ENCODE peak calls at places on chromosome 21, in five cellular contexts. One of them, this sample, is unnamed.

GRCh38 chr21:26632691-26633090 is 59.6 kb upstream of the CYYR1 start:
- DNase-seq in NCI-H1092: no peak
- DNase-seq in stimulated activated naive CD8-positive, alpha-beta T cell treated with anti-CD3 and anti-CD28 coated beads, Interleukin-15, Interleukin-2, amounts not matched to agents 100 U/mL and 50 U/mL, for 24 hours: no peak
- DNase-seq in neural progenitor cell: no peak
- DNase-seq in stimulated activated CD4-positive, alpha-beta T cell treated with anti-CD3 and anti-CD28 coated beads, Interleukin-4, amount 100 ng/mL, for 24 hours: no peak
- DNase-seq in this sample: no peak

GRCh38 chr21:42112857-42113256 is 41.7 kb downstream of the UMODL1 start:
- DNase-seq in stimulated activated naive CD8-positive, alpha-beta T cell treated with anti-CD3 and anti-CD28 coated beads, Interleukin-15, Interleukin-2, amounts not matched to agents 100 U/mL and 50 U/mL, for 24 hours: no peak
- DNase-seq in NCI-H1092: no peak
- DNase-seq in neural progenitor cell: no peak
- DNase-seq in stimulated activated CD4-positive, alpha-beta T cell treated with anti-CD3 and anti-CD28 coated beads, Interleukin-4, amount 100 ng/mL, for 24 hours: no peak
- DNase-seq in this sample: no peak

GRCh38 chr21:21151231-21151630 is 153.0 kb downstream of the NCAM2 start:
- DNase-seq in neural progenitor cell: no peak
- DNase-seq in stimulated activated naive CD8-positive, alpha-beta T cell treated with anti-CD3 and anti-CD28 coated beads, Interleukin-15, Interleukin-2, amounts not matched to agents 100 U/mL and 50 U/mL, for 24 hours: no peak
- DNase-seq in stimulated activated CD4-positive, alpha-beta T cell treated with anti-CD3 and anti-CD28 coated beads, Interleukin-4, amount 100 ng/mL, for 24 hours: no peak
- DNase-seq in NCI-H1092: no peak
- DNase-seq in this sample: no peak

GRCh38 chr21:28018741-28019669 is 973.7 kb downstream of the LTN1 start:
- DNase-seq in stimulated activated CD4-positive, alpha-beta T cell treated with anti-CD3 and anti-CD28 coated beads, Interleukin-4, amount 100 ng/mL, for 24 hours: no peak
- DNase-seq in stimulated activated naive CD8-positive, alpha-beta T cell treated with anti-CD3 and anti-CD28 coated beads, Interleukin-15, Interleukin-2, amounts not matched to agents 100 U/mL and 50 U/mL, for 24 hours: no peak
- DNase-seq in neural progenitor cell: no peak
- DNase-seq in NCI-H1092: no peak
- DNase-seq in this sample: no peak

GRCh38 chr21:26717146-26717739 is 128.0 kb downstream of the ADAMTS1 start:
- DNase-seq in neural progenitor cell: no peak
- DNase-seq in stimulated activated CD4-positive, alpha-beta T cell treated with anti-CD3 and anti-CD28 coated beads, Interleukin-4, amount 100 ng/mL, for 24 hours: no peak
- DNase-seq in stimulated activated naive CD8-positive, alpha-beta T cell treated with anti-CD3 and anti-CD28 coated beads, Interleukin-15, Interleukin-2, amounts not matched to agents 100 U/mL and 50 U/mL, for 24 hours: no peak
- DNase-seq in NCI-H1092: no peak
- DNase-seq in this sample: peak; percentile 13

GRCh38 chr21:27219068-27219467 is 252.2 kb upstream of the ADAMTS5 start:
- DNase-seq in stimulated activated naive CD8-positive, alpha-beta T cell treated with anti-CD3 and anti-CD28 coated beads, Interleukin-15, Interleukin-2, amounts not matched to agents 100 U/mL and 50 U/mL, for 24 hours: no peak
- DNase-seq in stimulated activated CD4-positive, alpha-beta T cell treated with anti-CD3 and anti-CD28 coated beads, Interleukin-4, amount 100 ng/mL, for 24 hours: no peak
- DNase-seq in NCI-H1092: no peak
- DNase-seq in neural progenitor cell: no peak
- DNase-seq in this sample: no peak

GRCh38 chr21:37017951-37018679 is 11.6 kb downstream of the RIPPLY3 start:
- DNase-seq in stimulated activated CD4-positive, alpha-beta T cell treated with anti-CD3 and anti-CD28 coated beads, Interleukin-4, amount 100 ng/mL, for 24 hours: no peak
- DNase-seq in stimulated activated naive CD8-positive, alpha-beta T cell treated with anti-CD3 and anti-CD28 coated beads, Interleukin-15, Interleukin-2, amounts not matched to agents 100 U/mL and 50 U/mL, for 24 hours: no peak
- DNase-seq in NCI-H1092: no peak
- DNase-seq in neural progenitor cell: no peak
- DNase-seq in this sample: no peak

GRCh38 chr21:40356644-40357043 is 489.4 kb downstream of the PCP4 start:
- DNase-seq in stimulated activated CD4-positive, alpha-beta T cell treated with anti-CD3 and anti-CD28 coated beads, Interleukin-4, amount 100 ng/mL, for 24 hours: no peak
- DNase-seq in neural progenitor cell: no peak
- DNase-seq in stimulated activated naive CD8-positive, alpha-beta T cell treated with anti-CD3 and anti-CD28 coated beads, Interleukin-15, Interleukin-2, amounts not matched to agents 100 U/mL and 50 U/mL, for 24 hours: no peak
- DNase-seq in NCI-H1092: no peak
- DNase-seq in this sample: no peak

GRCh38 chr21:44925027-44925755 is 4.5 kb upstream of the ITGB2 start:
- DNase-seq in stimulated activated naive CD8-positive, alpha-beta T cell treated with anti-CD3 and anti-CD28 coated beads, Interleukin-15, Interleukin-2, amounts not matched to agents 100 U/mL and 50 U/mL, for 24 hours: no peak
- DNase-seq in stimulated activated CD4-positive, alpha-beta T cell treated with anti-CD3 and anti-CD28 coated beads, Interleukin-4, amount 100 ng/mL, for 24 hours: no peak
- DNase-seq in neural progenitor cell: no peak
- DNase-seq in NCI-H1092: no peak
- DNase-seq in this sample: no peak

GRCh38 chr21:46603228-46603627 is 1.7 kb downstream of the S100B start:
- DNase-seq in stimulated activated CD4-positive, alpha-beta T cell treated with anti-CD3 and anti-CD28 coated beads, Interleukin-4, amount 100 ng/mL, for 24 hours: no peak
- DNase-seq in neural progenitor cell: peak; percentile 60
- DNase-seq in stimulated activated naive CD8-positive, alpha-beta T cell treated with anti-CD3 and anti-CD28 coated beads, Interleukin-15, Interleukin-2, amounts not matched to agents 100 U/mL and 50 U/mL, for 24 hours: no peak
- DNase-seq in NCI-H1092: no peak
- DNase-seq in this sample: no peak

GRCh38 chr21:39319814-39320332 is 6.4 kb upstream of the BRWD1 start:
- DNase-seq in stimulated activated naive CD8-positive, alpha-beta T cell treated with anti-CD3 and anti-CD28 coated beads, Interleukin-15, Interleukin-2, amounts not matched to agents 100 U/mL and 50 U/mL, for 24 hours: no peak
- DNase-seq in stimulated activated CD4-positive, alpha-beta T cell treated with anti-CD3 and anti-CD28 coated beads, Interleukin-4, amount 100 ng/mL, for 24 hours: no peak
- DNase-seq in NCI-H1092: no peak
- DNase-seq in neural progenitor cell: no peak
- DNase-seq in this sample: no peak

GRCh38 chr21:42513985-42514882 is 582 bp downstream of the SLC37A1 start:
- DNase-seq in NCI-H1092: no peak
- DNase-seq in stimulated activated naive CD8-positive, alpha-beta T cell treated with anti-CD3 and anti-CD28 coated beads, Interleukin-15, Interleukin-2, amounts not matched to agents 100 U/mL and 50 U/mL, for 24 hours: peak; percentile 74
- DNase-seq in stimulated activated CD4-positive, alpha-beta T cell treated with anti-CD3 and anti-CD28 coated beads, Interleukin-4, amount 100 ng/mL, for 24 hours: peak; percentile 68
- DNase-seq in neural progenitor cell: peak; percentile 61
- DNase-seq in this sample: peak; percentile 22

GRCh38 chr21:32772281-32773047 is 909 bp upstream of the PAXBP1 start:
- DNase-seq in neural progenitor cell: peak; percentile 19
- DNase-seq in NCI-H1092: no peak
- DNase-seq in stimulated activated naive CD8-positive, alpha-beta T cell treated with anti-CD3 and anti-CD28 coated beads, Interleukin-15, Interleukin-2, amounts not matched to agents 100 U/mL and 50 U/mL, for 24 hours: peak; percentile 62
- DNase-seq in stimulated activated CD4-positive, alpha-beta T cell treated with anti-CD3 and anti-CD28 coated beads, Interleukin-4, amount 100 ng/mL, for 24 hours: peak; percentile 80
- DNase-seq in this sample: peak; percentile 14

GRCh38 chr21:38322551-38322950 is 65.8 kb downstream of the KCNJ15 start:
- DNase-seq in stimulated activated naive CD8-positive, alpha-beta T cell treated with anti-CD3 and anti-CD28 coated beads, Interleukin-15, Interleukin-2, amounts not matched to agents 100 U/mL and 50 U/mL, for 24 hours: no peak
- DNase-seq in stimulated activated CD4-positive, alpha-beta T cell treated with anti-CD3 and anti-CD28 coated beads, Interleukin-4, amount 100 ng/mL, for 24 hours: no peak
- DNase-seq in NCI-H1092: no peak
- DNase-seq in neural progenitor cell: no peak
- DNase-seq in this sample: no peak

GRCh38 chr21:42582422-42583149 is 68.9 kb downstream of the SLC37A1 start:
- DNase-seq in neural progenitor cell: no peak
- DNase-seq in stimulated activated CD4-positive, alpha-beta T cell treated with anti-CD3 and anti-CD28 coated beads, Interleukin-4, amount 100 ng/mL, for 24 hours: no peak
- DNase-seq in NCI-H1092: no peak
- DNase-seq in stimulated activated naive CD8-positive, alpha-beta T cell treated with anti-CD3 and anti-CD28 coated beads, Interleukin-15, Interleukin-2, amounts not matched to agents 100 U/mL and 50 U/mL, for 24 hours: no peak
- DNase-seq in this sample: no peak

GRCh38 chr21:45116066-45116465 is 41.7 kb downstream of the ADARB1 start:
- DNase-seq in neural progenitor cell: no peak
- DNase-seq in NCI-H1092: no peak
- DNase-seq in stimulated activated CD4-positive, alpha-beta T cell treated with anti-CD3 and anti-CD28 coated beads, Interleukin-4, amount 100 ng/mL, for 24 hours: no peak
- DNase-seq in stimulated activated naive CD8-positive, alpha-beta T cell treated with anti-CD3 and anti-CD28 coated beads, Interleukin-15, Interleukin-2, amounts not matched to agents 100 U/mL and 50 U/mL, for 24 hours: no peak
- DNase-seq in this sample: no peak

GRCh38 chr21:36701912-36702621 is 3.2 kb downstream of the SIM2 start:
- DNase-seq in NCI-H1092: no peak
- DNase-seq in neural progenitor cell: peak; percentile 47
- DNase-seq in stimulated activated naive CD8-positive, alpha-beta T cell treated with anti-CD3 and anti-CD28 coated beads, Interleukin-15, Interleukin-2, amounts not matched to agents 100 U/mL and 50 U/mL, for 24 hours: no peak
- DNase-seq in stimulated activated CD4-positive, alpha-beta T cell treated with anti-CD3 and anti-CD28 coated beads, Interleukin-4, amount 100 ng/mL, for 24 hours: no peak
- DNase-seq in this sample: no peak

GRCh38 chr21:28229811-28230210 is 762.9 kb downstream of the LTN1 start:
- DNase-seq in neural progenitor cell: no peak
- DNase-seq in stimulated activated naive CD8-positive, alpha-beta T cell treated with anti-CD3 and anti-CD28 coated beads, Interleukin-15, Interleukin-2, amounts not matched to agents 100 U/mL and 50 U/mL, for 24 hours: no peak
- DNase-seq in NCI-H1092: no peak
- DNase-seq in stimulated activated CD4-positive, alpha-beta T cell treated with anti-CD3 and anti-CD28 coated beads, Interleukin-4, amount 100 ng/mL, for 24 hours: no peak
- DNase-seq in this sample: no peak

This sample was measured in NCI-H748 treated with DMSO at 0.1 percent for 48 hours.